ENCODE peak calls at places on chromosomes 1 and 21, in nine cellular contexts. P is activated CD4-positive, CD25-positive, alpha-beta regulatory T cell treated with anti-CD3 and anti-CD28 coated beads, Interleukin-2, amount 50 U/mL, for 72 hours; E is KG1; U is NCI-H1105 treated with DMSO at 0.1 percent for 48 hours; Z is HEK293T; J is NCI-H1417; N is fibroblast of pulmonary artery; F is tibial nerve; W is T47D. Y is an unnamed sample.

GRCh38 chr1:232301246-232301645 is 328.7 kb downstream of the SIPA1L2 start:
- DNase-seq in W (no peak), Z (no peak), U (no peak), J (no peak), F (no peak), N (no peak), E (no peak), P (no peak), Y (no peak)

GRCh38 chr1:100511773-100512172 is 26.2 kb upstream of the GPR88 start:
- DNase-seq in P (no peak), U (no peak), J (no peak), F (no peak), N (no peak), Z (no peak), E (no peak), W (no peak), Y (no peak)

GRCh38 chr1:86339421-86339820 is 56.7 kb downstream of the ODF2L start:
- DNase-seq in J (no peak), N (peak), P (no peak), E (peak), W (no peak), Z (no peak), U (no peak), F (no peak), Y (peak)

GRCh38 chr1:223258751-223259177 is 105.2 kb downstream of the SUSD4 start:
- DNase-seq in W (no peak), P (no peak), J (no peak), U (no peak), N (peak), F (no peak), Z (no peak), E (no peak), Y (no peak)

GRCh38 chr1:202616355-202616910 is 93.8 kb downstream of the SYT2 start:
- DNase-seq in Z (no peak), P (no peak), N (no peak), W (no peak), J (no peak), U (no peak), E (peak), F (no peak), Y (peak)

GRCh38 chr1:237901284-237901870 is 10.7 kb upstream of the ZP4 start:
- DNase-seq in J (no peak), F (no peak), P (no peak), E (no peak), W (no peak), U (peak), N (no peak), Z (peak), Y (peak)

GRCh38 chr1:53470584-53470983 is 11.4 kb downstream of the DMRTB1 start:
- DNase-seq in P (no peak), U (no peak), J (no peak), Z (no peak), E (no peak), W (no peak), F (no peak), N (no peak), Y (no peak)

GRCh38 chr1:152739841-152740240 is 18.0 kb upstream of the KPRP start:
- DNase-seq in W (no peak), Z (no peak), P (no peak), U (no peak), J (no peak), F (no peak), E (no peak), N (no peak), Y (no peak)

GRCh38 chr1:193111641-193112090 is 6.5 kb upstream of the GLRX2 start:
- DNase-seq in P (no peak), J (no peak), W (no peak), Z (no peak), F (peak), E (no peak), U (no peak), N (peak), Y (no peak)

GRCh38 chr1:228486596-228487335 is 416 bp upstream of the RNF187 start:
- DNase-seq in F (peak), W (peak), U (peak), P (peak), N (peak), E (peak), J (peak), Z (peak), Y (peak)

GRCh38 chr1:170267317-170267716 is 121.6 kb downstream of the NTMT2 start:
- DNase-seq in E (no peak), N (peak), Z (no peak), F (no peak), P (no peak), U (no peak), J (no peak), W (no peak), Y (no peak)

GRCh38 chr1:55702064-55702463 is 486.9 kb upstream of the USP24 start:
- DNase-seq in E (peak), P (no peak), W (peak), N (peak), F (no peak), Z (peak), J (no peak), U (no peak), Y (peak)

GRCh38 chr1:55546553-55546952 is 331.4 kb upstream of the USP24 start:
- DNase-seq in U (no peak), N (no peak), Z (no peak), F (no peak), J (no peak), W (no peak), E (no peak), P (no peak), Y (no peak)

GRCh38 chr21:45032332-45032731 is 42.0 kb upstream of the ADARB1 start:
- DNase-seq in E (no peak), F (no peak), W (no peak), J (no peak), P (no peak), N (no peak), U (no peak), Z (no peak), Y (no peak)

Y was measured in Kasumi-1.